ENCODE peak calls at places on chromosomes 6 and 20, in six cellular contexts. B is fibroblast of lung; C is neural progenitor cell; R is H9; E is ovary; L is CD8-positive, alpha-beta T cell. H is an unnamed sample.

GRCh38 chr6:45898941-45899682 is 116.5 kb downstream of the CLIC5 start:
- DNase-seq in E (no peak), C (no peak), R (no peak), L (no peak), B (no peak), H (no peak)

GRCh38 chr6:98014791-98015201 is 731.8 kb upstream of the MMS22L start:
- DNase-seq in E (no peak), B (no peak), R (no peak), L (no peak), C (no peak), H (no peak)

GRCh38 chr6:125377621-125378020 is 75.9 kb upstream of the HDDC2 start:
- DNase-seq in C (no peak), L (no peak), E (no peak), R (no peak), B (peak; percentile 25), H (no peak)

GRCh38 chr6:169640347-169640972 is 61.4 kb downstream of the WDR27 start:
- DNase-seq in B (peak; percentile 52), E (no peak), R (peak; percentile 32), L (no peak), C (no peak), H (no peak)

GRCh38 chr6:27136978-27137814 is 110.3 kb upstream of the PRSS16 start:
- DNase-seq in E (no peak), L (no peak), R (no peak), C (no peak), B (no peak), H (no peak)

GRCh38 chr20:6623989-6624388 is 143.5 kb upstream of the BMP2 start:
- DNase-seq in C (peak; percentile 69), B (no peak), R (peak; percentile 33), L (no peak), E (no peak), H (no peak)

GRCh38 chr6:163341671-163342070 is 72.8 kb upstream of the QKI start:
- DNase-seq in C (peak; percentile 18), E (no peak), L (no peak), R (no peak), B (no peak), H (no peak)

GRCh38 chr6:21886601-21887091 is 293.1 kb downstream of the SOX4 start:
- DNase-seq in L (no peak), E (no peak), C (no peak), R (no peak), B (peak; percentile 19), H (no peak)

GRCh38 chr20:53911301-53911700 is 159.1 kb downstream of the BCAS1 start:
- DNase-seq in R (no peak), L (no peak), B (no peak), C (no peak), E (no peak), H (no peak)

GRCh38 chr6:41055149-41055548 is 2.1 kb downstream of the APOBEC2 start:
- DNase-seq in B (no peak), E (no peak), C (no peak), L (no peak), R (no peak), H (no peak)

GRCh38 chr6:108598316-108598863 is 37.7 kb downstream of the FOXO3 start:
- DNase-seq in C (no peak), L (no peak), E (no peak), R (no peak), B (peak; percentile 61), H (no peak)

GRCh38 chr6:130143709-130144108 is 79.0 kb downstream of the SAMD3 start:
- DNase-seq in E (no peak), C (no peak), B (no peak), R (no peak), L (no peak), H (no peak)

GRCh38 chr20:36941403-36941835 is 10.1 kb downstream of the SAMHD1 start:
- DNase-seq in E (peak; percentile 12), B (no peak), C (no peak), R (no peak), L (no peak), H (no peak)

GRCh38 chr6:30819287-30819917 is 64.9 kb upstream of the DDR1 start:
- DNase-seq in B (no peak), E (no peak), L (no peak), C (no peak), R (no peak), H (no peak)

GRCh38 chr20:59466107-59466815 is 138.1 kb upstream of the PHACTR3 start:
- DNase-seq in L (no peak), R (no peak), E (no peak), C (no peak), B (no peak), H (no peak)

GRCh38 chr6:33297406-33297955 is 1.3 kb downstream of the RGL2 start:
- DNase-seq in R (peak; percentile 88), C (peak; percentile 78), B (no peak), E (no peak), L (no peak), H (no peak)

GRCh38 chr6:50211582-50211981 is 161.9 kb upstream of the DEFB112 start:
- DNase-seq in R (no peak), L (no peak), C (no peak), B (no peak), E (no peak), H (no peak)

GRCh38 chr6:90364846-90365401 is 68.3 kb upstream of the BACH2 start:
- DNase-seq in L (no peak), C (no peak), B (no peak), E (no peak), R (no peak), H (no peak)

DNA sequence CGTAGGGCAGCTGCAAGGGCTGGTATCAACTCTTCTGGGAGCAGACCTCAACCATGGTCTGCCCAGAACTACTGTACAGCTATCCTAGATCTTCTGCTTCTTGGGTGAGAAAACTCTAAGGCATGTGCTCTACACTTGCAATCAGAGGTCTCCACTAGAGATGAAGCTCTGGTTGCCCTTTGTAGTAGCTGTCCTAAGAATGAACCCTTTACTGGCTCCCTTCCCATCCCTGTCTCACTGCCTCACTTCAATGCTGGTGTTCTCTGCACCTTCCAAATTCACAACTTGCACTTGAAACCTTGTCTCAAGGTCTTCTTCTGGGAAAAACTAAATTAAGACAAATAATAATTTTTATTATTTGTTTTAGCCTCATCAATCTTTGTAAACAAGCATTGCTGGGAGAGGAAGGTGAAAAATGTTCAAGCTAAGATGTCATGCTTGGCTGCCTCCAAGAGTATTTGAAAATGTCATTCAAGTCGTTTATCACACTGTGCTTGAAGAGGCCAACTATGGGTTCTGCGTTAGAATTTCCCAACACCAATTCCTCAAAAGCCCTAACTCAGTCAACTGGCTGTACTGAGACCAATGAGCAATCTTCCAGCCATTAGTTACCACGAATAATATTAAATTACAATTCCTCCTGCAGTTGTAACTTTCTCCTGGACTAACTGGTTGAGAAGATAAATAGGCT is 255.7 kb upstream of the PRND start:
- DNase-seq in R (no peak), B (peak; percentile 77), E (no peak), L (no peak), C (no peak), H (no peak)
- H3K4me1 ChIP-seq in R (no peaks in the 10 kb centered on the region), B (peaks cover 5% of the 10 kb centered on the region), E (no peaks in the 10 kb centered on the region), L (no peaks in the 10 kb centered on the region), C (no peaks in the 10 kb centered on the region), H (peaks cover 4% of the 10 kb centered on the region)

DNA sequence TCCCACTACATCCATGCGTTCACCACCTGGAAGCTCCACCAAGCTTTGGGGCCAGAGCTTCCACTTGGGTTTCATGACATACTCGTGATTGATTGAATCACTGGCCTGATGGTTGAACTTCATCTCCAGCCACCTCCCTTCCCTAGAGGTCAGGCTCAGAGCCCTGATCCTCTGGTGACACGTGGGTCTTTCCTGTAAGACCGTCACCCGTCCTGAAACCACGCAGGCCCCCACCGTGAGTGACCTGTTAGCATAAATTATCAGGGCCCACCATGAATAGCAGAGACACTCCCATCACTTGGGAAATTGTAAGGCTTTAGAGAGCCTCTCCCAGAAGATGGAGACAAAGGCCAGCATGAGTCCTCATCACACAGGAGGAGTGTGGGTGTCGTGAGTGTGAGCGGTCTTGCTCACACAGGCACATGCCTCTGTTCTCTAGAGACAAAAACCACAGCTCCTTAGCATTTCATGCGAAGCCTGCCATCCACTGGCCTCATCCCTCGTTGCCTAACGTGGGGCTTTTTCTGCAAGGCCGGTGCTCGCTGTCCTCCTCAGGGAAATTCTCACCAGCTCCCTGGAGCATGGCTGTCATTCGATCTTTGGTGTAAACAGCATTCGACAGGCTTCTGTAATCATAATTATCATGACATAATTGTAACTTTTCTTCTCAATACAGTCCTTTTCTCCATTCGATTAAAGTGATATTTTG is 65.1 kb upstream of the DUSP22 start:
- DNase-seq in R (no peak), C (no peak), L (no peak), E (no peak), B (no peak), H (no peak)
- TF ChIP-seq CTCF in R (no peak), C (no peak), L (no peak), E (no peak), B (no peak), H (peak; percentile 27)

DNA sequence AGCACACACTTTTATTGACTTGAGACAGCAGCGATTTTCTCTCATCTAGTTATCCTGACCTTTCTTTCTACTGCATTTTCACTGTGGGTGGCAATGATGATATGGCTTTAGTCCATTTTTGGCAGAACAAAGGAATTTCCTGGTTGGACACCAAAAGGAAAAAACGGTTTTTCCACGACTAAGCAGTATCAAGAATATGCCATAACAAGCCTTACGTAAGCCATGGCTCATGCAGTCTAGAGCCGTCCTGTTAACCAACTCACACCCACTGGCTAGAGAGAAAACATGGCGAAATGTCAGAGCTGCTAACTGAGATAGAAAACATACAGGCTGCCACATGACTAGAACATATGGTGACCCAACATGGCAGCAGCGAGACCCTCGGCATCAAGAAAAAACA is 726.8 kb downstream of the KIF16B start:
- DNase-seq in E (no peak), B (no peak), R (no peak), L (no peak), C (no peak), H (no peak)
- H3K9me3 ChIP-seq in E (no peaks in the 10 kb centered on the region), B (no peaks in the 10 kb centered on the region), R (no peaks in the 10 kb centered on the region), L (no peaks in the 10 kb centered on the region), C (no peaks in the 10 kb centered on the region), H (no peaks in the 10 kb centered on the region)

GRCh38 chr6:44123544-44123943 is 3.7 kb downstream of the MRPL14 start:
- DNase-seq in E (no peak), R (no peak), B (no peak), C (no peak), L (no peak), H (no peak)

GRCh38 chr6:44122821-44123220 is 4.4 kb downstream of the MRPL14 start:
- DNase-seq in L (no peak), E (no peak), R (no peak), C (no peak), B (peak; percentile 33), H (no peak)

GRCh38 chr6:44119704-44120262 is 7.5 kb downstream of the MRPL14 start:
- DNase-seq in L (no peak), R (no peak), C (no peak), E (no peak), B (no peak), H (no peak)

GRCh38 chr6:44117397-44118128 is 9.7 kb downstream of the MRPL14 start:
- DNase-seq in E (no peak), B (no peak), L (no peak), C (no peak), R (no peak), H (no peak)

DNA sequence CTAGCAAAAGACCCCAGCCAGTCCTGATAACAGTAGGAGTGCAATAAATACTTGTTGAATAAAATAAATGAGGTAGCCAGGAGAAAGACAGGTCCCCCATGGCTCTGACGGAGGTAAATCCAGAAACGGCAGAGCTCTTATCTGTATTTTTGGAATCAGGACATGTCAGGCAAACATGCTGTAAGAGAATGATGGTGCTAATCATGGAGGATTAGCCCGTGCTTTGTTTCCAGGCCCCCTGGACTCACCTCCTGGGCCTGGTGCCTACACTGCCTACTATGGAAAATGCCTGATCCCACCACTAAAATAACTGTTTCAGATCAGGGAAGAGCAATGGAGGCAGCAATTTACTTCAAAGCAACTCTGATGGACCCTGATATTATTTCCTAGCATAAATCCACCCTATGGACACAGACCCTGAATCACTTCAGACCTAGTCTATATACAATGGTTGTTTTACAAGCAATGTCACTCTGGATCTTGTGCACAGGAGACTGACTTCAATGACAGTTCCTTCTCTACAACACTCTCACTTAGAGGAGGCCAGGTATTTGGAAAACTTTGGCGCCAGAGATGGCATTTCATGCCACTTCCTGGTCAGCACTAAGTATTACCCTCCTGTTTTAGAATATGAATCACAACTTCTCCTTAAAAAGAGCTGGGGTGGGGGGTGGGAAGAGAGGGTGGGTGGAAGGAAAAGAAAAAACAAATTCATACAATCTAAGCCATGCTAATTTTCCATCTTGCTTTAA is 6.4 kb downstream of the MRPL14 start:
- DNase-seq in B (no peak), E (no peak), C (peak; percentile 46), L (no peak), R (no peak), H (no peak)
- H3K4me1 ChIP-seq in B (peaks cover 21% of the 10 kb centered on the region), E (peaks cover 5% of the 10 kb centered on the region), C (peaks cover 54% of the 10 kb centered on the region), L (peaks cover 56% of the 10 kb centered on the region), R (peaks cover 2% of the 10 kb centered on the region), H (peaks cover 99% of the 10 kb centered on the region)

H was measured in left ventricle myocardium inferior.